ENCODE peak calls at places on chromosomes 13 and 19, in five cellular contexts. One of them, this sample, is unnamed.

GRCh38 chr13:52085416-52085815 is 43.5 kb downstream of the NEK5 start:
- DNase-seq in type B pancreatic cell: no peak
- DNase-seq in hepatic stellate cell: peak
- DNase-seq in stimulated activated CD4-positive, alpha-beta T cell treated with anti-CD3 and anti-CD28 coated beads, Interleukin-1b, Interleukin-23, amount 100 ng/mL, for 24 hours: no peak
- DNase-seq in left lung: no peak
- DNase-seq in this sample: no peak

GRCh38 chr19:31349160-31349881 is at the start of gene TSHZ3:
- DNase-seq in stimulated activated CD4-positive, alpha-beta T cell treated with anti-CD3 and anti-CD28 coated beads, Interleukin-1b, Interleukin-23, amount 100 ng/mL, for 24 hours: no peak
- DNase-seq in hepatic stellate cell: peak
- DNase-seq in left lung: peak
- DNase-seq in type B pancreatic cell: peak
- DNase-seq in this sample: peak

GRCh38 chr13:85719749-85720148 is 79.5 kb downstream of the SLITRK6 start:
- DNase-seq in stimulated activated CD4-positive, alpha-beta T cell treated with anti-CD3 and anti-CD28 coated beads, Interleukin-1b, Interleukin-23, amount 100 ng/mL, for 24 hours: no peak
- DNase-seq in left lung: no peak
- DNase-seq in type B pancreatic cell: no peak
- DNase-seq in hepatic stellate cell: no peak
- DNase-seq in this sample: no peak

GRCh38 chr13:56837161-56837560 is 303.6 kb upstream of the PRR20A start:
- DNase-seq in stimulated activated CD4-positive, alpha-beta T cell treated with anti-CD3 and anti-CD28 coated beads, Interleukin-1b, Interleukin-23, amount 100 ng/mL, for 24 hours: no peak
- DNase-seq in hepatic stellate cell: no peak
- DNase-seq in left lung: no peak
- DNase-seq in type B pancreatic cell: no peak
- DNase-seq in this sample: no peak

GRCh38 chr13:95122063-95122462 is 179.2 kb downstream of the ABCC4 start:
- DNase-seq in hepatic stellate cell: no peak
- DNase-seq in left lung: no peak
- DNase-seq in type B pancreatic cell: no peak
- DNase-seq in stimulated activated CD4-positive, alpha-beta T cell treated with anti-CD3 and anti-CD28 coated beads, Interleukin-1b, Interleukin-23, amount 100 ng/mL, for 24 hours: no peak
- DNase-seq in this sample: no peak

GRCh38 chr19:43699506-43700367 is 16.1 kb upstream of the IRGC start:
- DNase-seq in stimulated activated CD4-positive, alpha-beta T cell treated with anti-CD3 and anti-CD28 coated beads, Interleukin-1b, Interleukin-23, amount 100 ng/mL, for 24 hours: no peak
- DNase-seq in type B pancreatic cell: peak
- DNase-seq in hepatic stellate cell: no peak
- DNase-seq in left lung: peak
- DNase-seq in this sample: no peak

GRCh38 chr13:74070513-74070912 is 63.7 kb downstream of the KLF12 start:
- DNase-seq in left lung: no peak
- DNase-seq in type B pancreatic cell: no peak
- DNase-seq in hepatic stellate cell: no peak
- DNase-seq in stimulated activated CD4-positive, alpha-beta T cell treated with anti-CD3 and anti-CD28 coated beads, Interleukin-1b, Interleukin-23, amount 100 ng/mL, for 24 hours: no peak
- DNase-seq in this sample: no peak

GRCh38 chr13:77779461-77780272 is 82.2 kb downstream of the SLAIN1 start:
- DNase-seq in type B pancreatic cell: no peak
- DNase-seq in left lung: no peak
- DNase-seq in stimulated activated CD4-positive, alpha-beta T cell treated with anti-CD3 and anti-CD28 coated beads, Interleukin-1b, Interleukin-23, amount 100 ng/mL, for 24 hours: no peak
- DNase-seq in hepatic stellate cell: peak
- DNase-seq in this sample: peak

GRCh38 chr19:33621811-33622504 is at the start of gene CHST8:
- DNase-seq in stimulated activated CD4-positive, alpha-beta T cell treated with anti-CD3 and anti-CD28 coated beads, Interleukin-1b, Interleukin-23, amount 100 ng/mL, for 24 hours: no peak
- DNase-seq in left lung: no peak
- DNase-seq in type B pancreatic cell: no peak
- DNase-seq in hepatic stellate cell: peak
- DNase-seq in this sample: peak

GRCh38 chr13:90732049-90732448 is 615.4 kb upstream of the MIR17HG start:
- DNase-seq in hepatic stellate cell: no peak
- DNase-seq in left lung: peak
- DNase-seq in stimulated activated CD4-positive, alpha-beta T cell treated with anti-CD3 and anti-CD28 coated beads, Interleukin-1b, Interleukin-23, amount 100 ng/mL, for 24 hours: no peak
- DNase-seq in type B pancreatic cell: no peak
- DNase-seq in this sample: no peak

GRCh38 chr13:113002206-113002821 is 33.3 kb downstream of the MCF2L start:
- DNase-seq in hepatic stellate cell: no peak
- DNase-seq in left lung: no peak
- DNase-seq in stimulated activated CD4-positive, alpha-beta T cell treated with anti-CD3 and anti-CD28 coated beads, Interleukin-1b, Interleukin-23, amount 100 ng/mL, for 24 hours: no peak
- DNase-seq in type B pancreatic cell: no peak
- DNase-seq in this sample: no peak

GRCh38 chr13:23378009-23378632 is 55.4 kb downstream of the SACS start:
- DNase-seq in type B pancreatic cell: no peak
- DNase-seq in stimulated activated CD4-positive, alpha-beta T cell treated with anti-CD3 and anti-CD28 coated beads, Interleukin-1b, Interleukin-23, amount 100 ng/mL, for 24 hours: peak
- DNase-seq in left lung: no peak
- DNase-seq in hepatic stellate cell: peak
- DNase-seq in this sample: no peak

GRCh38 chr13:50122465-50122864 is 107.2 kb downstream of the KCNRG start:
- DNase-seq in left lung: no peak
- DNase-seq in stimulated activated CD4-positive, alpha-beta T cell treated with anti-CD3 and anti-CD28 coated beads, Interleukin-1b, Interleukin-23, amount 100 ng/mL, for 24 hours: no peak
- DNase-seq in type B pancreatic cell: no peak
- DNase-seq in hepatic stellate cell: no peak
- DNase-seq in this sample: no peak

GRCh38 chr13:37406031-37406430 is 192.5 kb downstream of the POSTN start:
- DNase-seq in stimulated activated CD4-positive, alpha-beta T cell treated with anti-CD3 and anti-CD28 coated beads, Interleukin-1b, Interleukin-23, amount 100 ng/mL, for 24 hours: no peak
- DNase-seq in left lung: no peak
- DNase-seq in type B pancreatic cell: no peak
- DNase-seq in hepatic stellate cell: no peak
- DNase-seq in this sample: no peak

GRCh38 chr13:84126671-84127171 is 244.4 kb upstream of the SLITRK1 start:
- DNase-seq in stimulated activated CD4-positive, alpha-beta T cell treated with anti-CD3 and anti-CD28 coated beads, Interleukin-1b, Interleukin-23, amount 100 ng/mL, for 24 hours: no peak
- DNase-seq in type B pancreatic cell: no peak
- DNase-seq in hepatic stellate cell: no peak
- DNase-seq in left lung: peak
- DNase-seq in this sample: no peak

GRCh38 chr19:45637890-45638667 is 1.1 kb downstream of the EML2 start:
- DNase-seq in hepatic stellate cell: peak
- DNase-seq in left lung: no peak
- DNase-seq in stimulated activated CD4-positive, alpha-beta T cell treated with anti-CD3 and anti-CD28 coated beads, Interleukin-1b, Interleukin-23, amount 100 ng/mL, for 24 hours: no peak
- DNase-seq in type B pancreatic cell: no peak
- DNase-seq in this sample: peak

GRCh38 chr19:3285647-3286176 is 61.3 kb downstream of the CELF5 start:
- DNase-seq in stimulated activated CD4-positive, alpha-beta T cell treated with anti-CD3 and anti-CD28 coated beads, Interleukin-1b, Interleukin-23, amount 100 ng/mL, for 24 hours: no peak
- DNase-seq in type B pancreatic cell: no peak
- DNase-seq in left lung: no peak
- DNase-seq in hepatic stellate cell: peak
- DNase-seq in this sample: no peak

GRCh38 chr19:30637926-30638325 is 265.7 kb downstream of the ZNF536 start:
- DNase-seq in left lung: no peak
- DNase-seq in type B pancreatic cell: no peak
- DNase-seq in stimulated activated CD4-positive, alpha-beta T cell treated with anti-CD3 and anti-CD28 coated beads, Interleukin-1b, Interleukin-23, amount 100 ng/mL, for 24 hours: no peak
- DNase-seq in hepatic stellate cell: no peak
- DNase-seq in this sample: no peak

GRCh38 chr13:99215466-99215865 is 14.8 kb downstream of the UBAC2 start:
- DNase-seq in type B pancreatic cell: no peak
- DNase-seq in left lung: no peak
- DNase-seq in stimulated activated CD4-positive, alpha-beta T cell treated with anti-CD3 and anti-CD28 coated beads, Interleukin-1b, Interleukin-23, amount 100 ng/mL, for 24 hours: peak
- DNase-seq in hepatic stellate cell: no peak
- DNase-seq in this sample: no peak

GRCh38 chr19:872266-872951 is 12.9 kb downstream of the CFD start:
- DNase-seq in type B pancreatic cell: no peak
- DNase-seq in stimulated activated CD4-positive, alpha-beta T cell treated with anti-CD3 and anti-CD28 coated beads, Interleukin-1b, Interleukin-23, amount 100 ng/mL, for 24 hours: peak
- DNase-seq in hepatic stellate cell: no peak
- DNase-seq in left lung: peak
- DNase-seq in this sample: no peak

GRCh38 chr13:110047511-110047910 is 259.4 kb downstream of the COL4A1 start:
- DNase-seq in left lung: no peak
- DNase-seq in stimulated activated CD4-positive, alpha-beta T cell treated with anti-CD3 and anti-CD28 coated beads, Interleukin-1b, Interleukin-23, amount 100 ng/mL, for 24 hours: no peak
- DNase-seq in type B pancreatic cell: no peak
- DNase-seq in hepatic stellate cell: peak
- DNase-seq in this sample: peak

GRCh38 chr19:5103061-5103701 is 134.3 kb downstream of the KDM4B start:
- DNase-seq in left lung: no peak
- DNase-seq in stimulated activated CD4-positive, alpha-beta T cell treated with anti-CD3 and anti-CD28 coated beads, Interleukin-1b, Interleukin-23, amount 100 ng/mL, for 24 hours: no peak
- DNase-seq in hepatic stellate cell: no peak
- DNase-seq in type B pancreatic cell: no peak
- DNase-seq in this sample: peak

GRCh38 chr13:20828540-20829364 is 55.0 kb upstream of the EEF1AKMT1 start:
- DNase-seq in type B pancreatic cell: no peak
- DNase-seq in hepatic stellate cell: peak
- DNase-seq in stimulated activated CD4-positive, alpha-beta T cell treated with anti-CD3 and anti-CD28 coated beads, Interleukin-1b, Interleukin-23, amount 100 ng/mL, for 24 hours: peak
- DNase-seq in left lung: no peak
- DNase-seq in this sample: no peak

GRCh38 chr19:18762125-18763023 is 28.7 kb downstream of the COMP start:
- DNase-seq in type B pancreatic cell: no peak
- DNase-seq in stimulated activated CD4-positive, alpha-beta T cell treated with anti-CD3 and anti-CD28 coated beads, Interleukin-1b, Interleukin-23, amount 100 ng/mL, for 24 hours: no peak
- DNase-seq in left lung: peak
- DNase-seq in hepatic stellate cell: no peak
- DNase-seq in this sample: peak

GRCh38 chr13:108560092-108560491 is 69.3 kb upstream of the MYO16 start:
- DNase-seq in type B pancreatic cell: no peak
- DNase-seq in left lung: no peak
- DNase-seq in hepatic stellate cell: no peak
- DNase-seq in stimulated activated CD4-positive, alpha-beta T cell treated with anti-CD3 and anti-CD28 coated beads, Interleukin-1b, Interleukin-23, amount 100 ng/mL, for 24 hours: no peak
- DNase-seq in this sample: no peak

GRCh38 chr19:48489608-48490216 is 20.5 kb downstream of the CYTH2 start:
- DNase-seq in type B pancreatic cell: peak
- DNase-seq in hepatic stellate cell: peak
- DNase-seq in stimulated activated CD4-positive, alpha-beta T cell treated with anti-CD3 and anti-CD28 coated beads, Interleukin-1b, Interleukin-23, amount 100 ng/mL, for 24 hours: peak
- DNase-seq in left lung: peak
- DNase-seq in this sample: peak

GRCh38 chr13:85521586-85521985 is 277.6 kb downstream of the SLITRK6 start:
- DNase-seq in hepatic stellate cell: no peak
- DNase-seq in stimulated activated CD4-positive, alpha-beta T cell treated with anti-CD3 and anti-CD28 coated beads, Interleukin-1b, Interleukin-23, amount 100 ng/mL, for 24 hours: no peak
- DNase-seq in type B pancreatic cell: no peak
- DNase-seq in left lung: no peak
- DNase-seq in this sample: no peak

GRCh38 chr19:32676186-32676894 is 692 bp downstream of the RGS9BP start:
- DNase-seq in hepatic stellate cell: no peak
- DNase-seq in stimulated activated CD4-positive, alpha-beta T cell treated with anti-CD3 and anti-CD28 coated beads, Interleukin-1b, Interleukin-23, amount 100 ng/mL, for 24 hours: no peak
- DNase-seq in type B pancreatic cell: no peak
- DNase-seq in left lung: peak
- DNase-seq in this sample: no peak

GRCh38 chr13:81487151-81487550 is 1146.2 kb upstream of the SPRY2 start:
- DNase-seq in type B pancreatic cell: no peak
- DNase-seq in left lung: no peak
- DNase-seq in hepatic stellate cell: no peak
- DNase-seq in stimulated activated CD4-positive, alpha-beta T cell treated with anti-CD3 and anti-CD28 coated beads, Interleukin-1b, Interleukin-23, amount 100 ng/mL, for 24 hours: no peak
- DNase-seq in this sample: no peak

GRCh38 chr19:50414850-50415660 is 3.7 kb upstream of the SPIB start:
- DNase-seq in left lung: peak
- DNase-seq in stimulated activated CD4-positive, alpha-beta T cell treated with anti-CD3 and anti-CD28 coated beads, Interleukin-1b, Interleukin-23, amount 100 ng/mL, for 24 hours: peak
- DNase-seq in type B pancreatic cell: no peak
- DNase-seq in hepatic stellate cell: peak
- DNase-seq in this sample: peak

GRCh38 chr19:16014923-16015804 is 61.1 kb upstream of the TPM4 start:
- DNase-seq in hepatic stellate cell: no peak
- DNase-seq in left lung: no peak
- DNase-seq in type B pancreatic cell: no peak
- DNase-seq in stimulated activated CD4-positive, alpha-beta T cell treated with anti-CD3 and anti-CD28 coated beads, Interleukin-1b, Interleukin-23, amount 100 ng/mL, for 24 hours: no peak
- DNase-seq in this sample: no peak

GRCh38 chr19:4597975-4598671 is 38.6 kb upstream of the SEMA6B start:
- DNase-seq in type B pancreatic cell: peak
- DNase-seq in stimulated activated CD4-positive, alpha-beta T cell treated with anti-CD3 and anti-CD28 coated beads, Interleukin-1b, Interleukin-23, amount 100 ng/mL, for 24 hours: peak
- DNase-seq in left lung: no peak
- DNase-seq in hepatic stellate cell: no peak
- DNase-seq in this sample: no peak

GRCh38 chr13:30791354-30791921 is 56.1 kb downstream of the ALOX5AP start:
- DNase-seq in hepatic stellate cell: no peak
- DNase-seq in left lung: no peak
- DNase-seq in type B pancreatic cell: peak
- DNase-seq in stimulated activated CD4-positive, alpha-beta T cell treated with anti-CD3 and anti-CD28 coated beads, Interleukin-1b, Interleukin-23, amount 100 ng/mL, for 24 hours: no peak
- DNase-seq in this sample: no peak

This sample was measured in prostate gland.